ENCODE peak calls at places on chromosomes 1 and 21, in seven cellular contexts. R, Q, M, J, S, X and K are unnamed samples.

GRCh38 chr1:204438628-204439027 is 27.0 kb upstream of the PPP1R15B start:
- DNase-seq in R (peak), Q (peak), M (no peak), J (peak), S (peak), X (no peak), K (peak)

GRCh38 chr21:14308234-14308633 is 74.7 kb downstream of the HSPA13 start:
- DNase-seq in R (no peak), Q (no peak), M (no peak), J (no peak), S (no peak), X (no peak), K (no peak)

GRCh38 chr1:70819785-70820184 is 227.8 kb downstream of the PTGER3 start:
- DNase-seq in R (no peak), Q (no peak), M (no peak), J (no peak), S (no peak), X (no peak), K (no peak)

GRCh38 chr1:11187458-11187857 is 1.7 kb upstream of the ANGPTL7 start:
- DNase-seq in R (no peak), Q (no peak), M (no peak), J (no peak), S (no peak), X (no peak), K (no peak)

GRCh38 chr1:118961156-118961555 is 27.0 kb downstream of the TBX15 start:
- DNase-seq in R (no peak), Q (peak), M (no peak), J (no peak), S (no peak), X (no peak), K (no peak)

GRCh38 chr1:154502742-154503111 is 515 bp upstream of the SHE start:
- DNase-seq in R (no peak), Q (no peak), M (no peak), J (no peak), S (no peak), X (peak), K (no peak)

GRCh38 chr1:5647226-5647625 is 345.0 kb downstream of the NPHP4 start:
- DNase-seq in R (no peak), Q (no peak), M (no peak), J (no peak), S (no peak), X (no peak), K (peak)

GRCh38 chr1:154975409-154976205 is 1.1 kb downstream of the CKS1B start:
- DNase-seq in R (no peak), Q (peak), M (peak), J (no peak), S (no peak), X (peak), K (peak)

GRCh38 chr1:30881266-30882181 is 27.0 kb downstream of the SDC3 start:
- DNase-seq in R (no peak), Q (no peak), M (no peak), J (no peak), S (no peak), X (no peak), K (no peak)

GRCh38 chr1:94783342-94784264 is 36.6 kb upstream of the SLC44A3 start:
- DNase-seq in R (peak), Q (peak), M (no peak), J (peak), S (peak), X (no peak), K (peak)

GRCh38 chr1:14679027-14679688 is 80.7 kb downstream of the KAZN start:
- DNase-seq in R (no peak), Q (no peak), M (no peak), J (no peak), S (no peak), X (no peak), K (no peak)

GRCh38 chr1:151888972-151889570 is 20.2 kb downstream of the THEM4 start:
- DNase-seq in R (no peak), Q (peak), M (no peak), J (no peak), S (no peak), X (peak), K (no peak)

GRCh38 chr1:150178543-150178942 is 28.8 kb downstream of the PLEKHO1 start:
- DNase-seq in R (no peak), Q (no peak), M (no peak), J (no peak), S (no peak), X (no peak), K (no peak)

GRCh38 chr1:185860316-185860715 is 126.1 kb downstream of the HMCN1 start:
- DNase-seq in R (no peak), Q (peak), M (no peak), J (no peak), S (no peak), X (no peak), K (no peak)

GRCh38 chr1:167524651-167525050 is 6.3 kb upstream of the CD247 start:
- DNase-seq in R (no peak), Q (peak), M (no peak), J (no peak), S (no peak), X (no peak), K (no peak)

GRCh38 chr1:8329858-8330257 is 11.9 kb downstream of the SLC45A1 start:
- DNase-seq in R (no peak), Q (no peak), M (no peak), J (no peak), S (no peak), X (no peak), K (no peak)

GRCh38 chr1:3684031-3684430 is 31.7 kb downstream of the TP73 start:
- DNase-seq in R (no peak), Q (no peak), M (peak), J (no peak), S (no peak), X (peak), K (no peak)

GRCh38 chr1:165117482-165117881 is 239.0 kb downstream of the LMX1A start:
- DNase-seq in R (no peak), Q (no peak), M (peak), J (no peak), S (no peak), X (peak), K (no peak)

GRCh38 chr1:92992066-92992465 is 30.8 kb upstream of the DIPK1A start:
- DNase-seq in R (no peak), Q (peak), M (no peak), J (no peak), S (no peak), X (no peak), K (no peak)

GRCh38 chr1:245715970-245716369 is 561.2 kb downstream of the KIF26B start:
- DNase-seq in R (peak), Q (peak), M (no peak), J (peak), S (no peak), X (no peak), K (no peak)

GRCh38 chr1:30129001-30129408 is 594.4 kb downstream of the MATN1 start:
- DNase-seq in R (no peak), Q (no peak), M (peak), J (no peak), S (no peak), X (no peak), K (no peak)

GRCh38 chr1:96362623-96363022 is 359.0 kb upstream of the PTBP2 start:
- DNase-seq in R (peak), Q (peak), M (no peak), J (peak), S (no peak), X (no peak), K (no peak)

GRCh38 chr1:41642922-41643321 is 158.4 kb upstream of the EDN2 start:
- DNase-seq in R (no peak), Q (no peak), M (no peak), J (no peak), S (no peak), X (no peak), K (no peak)

GRCh38 chr1:18279713-18280074 is 172.1 kb downstream of the IGSF21 start:
- DNase-seq in R (no peak), Q (no peak), M (no peak), J (no peak), S (no peak), X (no peak), K (no peak)

GRCh38 chr21:14591277-14591876 is 45.3 kb upstream of the SAMSN1 start:
- DNase-seq in R (no peak), Q (peak), M (no peak), J (no peak), S (no peak), X (no peak), K (no peak)

GRCh38 chr1:212256404-212256803 is 28.8 kb upstream of the PPP2R5A start:
- DNase-seq in R (no peak), Q (no peak), M (no peak), J (no peak), S (no peak), X (no peak), K (no peak)

GRCh38 chr1:215277537-215277936 is 195.0 kb downstream of the KCNK2 start:
- DNase-seq in R (peak), Q (peak), M (no peak), J (no peak), S (no peak), X (no peak), K (no peak)

GRCh38 chr21:28856588-28857250 is 136.0 kb downstream of the LTN1 start:
- DNase-seq in R (no peak), Q (no peak), M (peak), J (no peak), S (no peak), X (peak), K (no peak)

GRCh38 chr1:66525086-66525485 is 8.9 kb upstream of the SGIP1 start:
- DNase-seq in R (no peak), Q (no peak), M (no peak), J (no peak), S (no peak), X (no peak), K (no peak)

GRCh38 chr1:66402194-66402593 is 131.8 kb upstream of the SGIP1 start:
- DNase-seq in R (peak), Q (peak), M (no peak), J (no peak), S (peak), X (no peak), K (peak)

GRCh38 chr21:33071878-33072306 is 2.0 kb downstream of the OLIG1 start:
- DNase-seq in R (no peak), Q (peak), M (peak), J (no peak), S (no peak), X (peak), K (no peak)

GRCh38 chr1:156816561-156817328 is at the start of gene SH2D2A:
- DNase-seq in R (peak), Q (peak), M (no peak), J (no peak), S (no peak), X (no peak), K (peak)

GRCh38 chr1:235060607-235061470 is 67.8 kb downstream of the TOMM20 start:
- DNase-seq in R (no peak), Q (peak), M (no peak), J (no peak), S (peak), X (peak), K (no peak)

DNA sequence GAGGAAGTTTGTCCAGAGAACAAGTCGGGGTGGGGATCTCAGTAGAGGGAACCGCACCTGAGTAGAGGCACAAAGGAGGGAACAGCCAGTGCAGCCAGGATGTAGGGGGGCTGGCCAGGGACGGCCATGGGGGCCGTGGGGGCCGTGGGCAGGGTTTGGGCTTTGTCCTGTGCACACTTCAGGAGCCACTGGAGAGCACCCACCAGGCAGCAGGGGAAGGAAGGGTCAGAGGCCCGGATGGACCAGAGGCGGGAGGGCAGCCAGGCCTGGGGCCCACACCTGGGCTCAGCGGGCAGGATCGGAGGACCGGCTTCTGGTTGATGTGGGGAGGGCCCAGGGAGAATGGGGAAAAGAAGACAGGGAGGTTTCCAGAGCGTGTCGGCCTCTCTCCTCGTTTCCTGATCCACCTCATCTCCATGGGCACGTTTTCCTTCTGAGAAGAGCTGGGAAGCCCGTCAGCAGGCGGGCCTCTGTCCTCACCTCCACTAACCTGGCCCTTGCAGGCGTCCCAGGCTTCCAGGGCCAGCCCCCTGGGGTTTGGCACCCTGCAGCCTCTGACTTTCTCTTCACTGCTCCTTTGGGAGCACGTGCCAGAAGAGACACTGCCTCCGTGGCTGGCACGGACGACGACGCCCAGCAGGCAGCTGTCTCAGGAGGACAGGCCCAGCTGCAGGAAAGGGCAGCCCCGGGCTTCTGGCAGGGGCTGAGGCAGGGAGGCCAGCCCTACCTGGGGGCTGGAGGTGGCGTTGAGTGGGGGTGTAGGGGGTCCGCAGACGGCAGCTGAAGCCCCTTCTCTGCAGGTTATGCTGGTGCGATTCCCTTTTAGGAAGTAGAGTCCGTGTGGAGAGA is 16.8 kb upstream of the PDXK start:
- DNase-seq in R (no peak), Q (no peak), M (no peak), J (no peak), S (no peak), X (no peak), K (no peak)
- H3K4me3 ChIP-seq in R (no peak), Q (no peak), M (no peak), J (no peak), S (no peak), X (no peak), K (no peak)

GRCh38 chr1:34928066-34928864 is 1.2 kb downstream of the DLGAP3 start:
- DNase-seq in R (no peak), Q (no peak), M (no peak), J (no peak), S (no peak), X (peak), K (no peak)
- H3K4me3 ChIP-seq in R (no peak), Q (no peak), M (peak), J (no peak), S (no peak), X (peak), K (no peak)

DNA sequence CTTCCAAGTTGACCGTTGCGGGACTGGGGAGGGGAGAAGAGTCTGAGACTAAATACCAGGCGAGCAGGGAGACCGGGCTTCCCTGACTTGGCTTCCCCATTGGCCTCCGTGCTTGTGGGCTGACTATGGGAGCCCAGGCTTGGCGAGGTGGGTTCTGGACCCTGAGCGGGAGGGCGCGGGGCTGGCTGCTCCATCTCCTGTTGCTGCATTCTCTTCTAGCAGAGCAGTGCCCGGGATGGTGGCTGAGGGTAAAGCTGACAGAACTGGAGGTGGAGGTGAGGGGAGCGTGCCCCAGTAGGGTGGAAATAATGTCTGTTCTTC is 689 bp downstream of the LGR6 start:
- DNase-seq in R (no peak), Q (no peak), M (no peak), J (no peak), S (no peak), X (peak), K (no peak)
- H3K4me3 ChIP-seq in R (no peak), Q (no peak), M (no peak), J (no peak), S (peak), X (peak), K (peak)

GRCh38 chr1:90725341-90725960 is 8.3 kb upstream of the BARHL2 start:
- DNase-seq in R (no peak), Q (peak), M (no peak), J (no peak), S (no peak), X (peak), K (no peak)
- H3K4me3 ChIP-seq in R (peak), Q (no peak), M (peak), J (no peak), S (peak), X (peak), K (peak)

DNA sequence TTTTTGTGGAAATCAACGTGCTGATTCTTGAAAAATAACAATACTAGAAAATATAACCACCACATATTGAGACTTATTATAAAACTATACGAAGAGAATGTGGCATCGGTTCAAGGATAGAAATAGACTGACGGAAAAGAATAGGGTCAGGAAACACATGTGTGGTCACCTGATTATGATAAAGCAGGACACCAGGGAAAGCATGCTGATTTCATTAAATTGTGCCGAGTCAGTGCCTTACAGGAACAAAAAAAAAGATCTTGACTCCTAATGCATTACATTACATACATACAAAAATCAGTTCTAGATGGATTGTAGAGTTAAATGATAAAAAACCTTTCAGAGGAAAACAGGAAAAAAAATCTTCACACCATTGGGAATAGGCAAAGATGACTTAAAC is 43.5 kb upstream of the SERPINC1 start:
- DNase-seq in R (no peak), Q (no peak), M (no peak), J (no peak), S (no peak), X (no peak), K (no peak)
- H3K4me3 ChIP-seq in R (no peak), Q (no peak), M (no peak), J (no peak), S (no peak), X (no peak), K (no peak)

GRCh38 chr1:110619412-110620249 is 13.5 kb upstream of the KCNA2 start:
- DNase-seq in R (peak), Q (peak), M (peak), J (no peak), S (peak), X (peak), K (peak)
- H3K4me3 ChIP-seq in R (no peak), Q (no peak), M (no peak), J (no peak), S (no peak), X (peak), K (no peak)

GRCh38 chr1:64572222-64572900 is 102.4 kb downstream of the CACHD1 start:
- DNase-seq in R (no peak), Q (no peak), M (peak), J (no peak), S (no peak), X (peak), K (no peak)
- H3K4me3 ChIP-seq in R (no peak), Q (no peak), M (no peak), J (no peak), S (no peak), X (peak), K (no peak)

GRCh38 chr1:64891440-64891815 is 74.9 kb downstream of the JAK1 start:
- DNase-seq in R (no peak), Q (no peak), M (no peak), J (no peak), S (no peak), X (no peak), K (no peak)

GRCh38 chr1:64893921-64894320 is 72.4 kb downstream of the JAK1 start:
- DNase-seq in R (no peak), Q (no peak), M (no peak), J (no peak), S (no peak), X (no peak), K (no peak)

GRCh38 chr1:64892576-64893573 is 73.5 kb downstream of the JAK1 start:
- DNase-seq in R (peak), Q (peak), M (no peak), J (no peak), S (peak), X (no peak), K (no peak)

GRCh38 chr1:64887689-64888217 is 78.6 kb downstream of the JAK1 start:
- DNase-seq in R (no peak), Q (no peak), M (no peak), J (no peak), S (no peak), X (no peak), K (no peak)

GRCh38 chr1:64890699-64891439 is 75.5 kb downstream of the JAK1 start:
- DNase-seq in R (no peak), Q (no peak), M (no peak), J (no peak), S (no peak), X (no peak), K (no peak)
- H3K4me3 ChIP-seq in R (no peak), Q (no peak), M (no peak), J (no peak), S (no peak), X (no peak), K (no peak)

GRCh38 chr1:211133393-211133840 is 531 bp downstream of the KCNH1 start:
- DNase-seq in R (no peak), Q (no peak), M (peak), J (no peak), S (no peak), X (peak), K (peak)
- H3K4me3 ChIP-seq in R (peak), Q (peak), M (peak), J (peak), S (peak), X (peak), K (peak)